ENCODE peak calls at places on chromosomes 13 and 19, in five cellular contexts. One of them, this sample, is unnamed.

GRCh38 chr19:48415395-48415794 is 21.9 kb downstream of the GRIN2D start:
- DNase-seq in A549: no peak
- DNase-seq in heart left ventricle: peak
- DNase-seq in IMR-90: peak
- DNase-seq in gastrocnemius medialis: peak
- DNase-seq in this sample: peak

GRCh38 chr19:17719730-17720486 is 628 bp downstream of the MAP1S start:
- DNase-seq in heart left ventricle: peak
- DNase-seq in A549: no peak
- DNase-seq in IMR-90: no peak
- DNase-seq in gastrocnemius medialis: no peak
- DNase-seq in this sample: peak

GRCh38 chr13:112252744-112253590 is 123.2 kb upstream of the SPACA7 start:
- DNase-seq in gastrocnemius medialis: no peak
- DNase-seq in IMR-90: no peak
- DNase-seq in heart left ventricle: no peak
- DNase-seq in A549: no peak
- DNase-seq in this sample: no peak

GRCh38 chr13:92074658-92075057 is 676.2 kb downstream of the GPC5 start:
- DNase-seq in IMR-90: no peak
- DNase-seq in heart left ventricle: no peak
- DNase-seq in A549: no peak
- DNase-seq in gastrocnemius medialis: no peak
- DNase-seq in this sample: peak

GRCh38 chr13:88014527-88014926 is 343.4 kb downstream of the SLITRK5 start:
- DNase-seq in gastrocnemius medialis: no peak
- DNase-seq in IMR-90: no peak
- DNase-seq in heart left ventricle: no peak
- DNase-seq in A549: no peak
- DNase-seq in this sample: no peak

GRCh38 chr19:46977548-46977947 is 42.1 kb upstream of the NPAS1 start:
- DNase-seq in gastrocnemius medialis: no peak
- DNase-seq in heart left ventricle: no peak
- DNase-seq in A549: no peak
- DNase-seq in IMR-90: no peak
- DNase-seq in this sample: no peak

GRCh38 chr19:18051887-18052286 is 34.8 kb downstream of the IL12RB1 start:
- DNase-seq in gastrocnemius medialis: peak
- DNase-seq in A549: no peak
- DNase-seq in IMR-90: no peak
- DNase-seq in heart left ventricle: peak
- DNase-seq in this sample: no peak

GRCh38 chr13:69903081-69903480 is 204.5 kb upstream of the ATXN8OS start:
- DNase-seq in gastrocnemius medialis: no peak
- DNase-seq in IMR-90: no peak
- DNase-seq in heart left ventricle: no peak
- DNase-seq in A549: no peak
- DNase-seq in this sample: no peak

GRCh38 chr13:89932902-89933301 is 1414.6 kb upstream of the MIR17HG start:
- DNase-seq in heart left ventricle: no peak
- DNase-seq in IMR-90: no peak
- DNase-seq in A549: no peak
- DNase-seq in gastrocnemius medialis: no peak
- DNase-seq in this sample: no peak

GRCh38 chr13:76019421-76020044 is 383.4 kb downstream of the LMO7 start:
- DNase-seq in A549: no peak
- DNase-seq in gastrocnemius medialis: no peak
- DNase-seq in IMR-90: no peak
- DNase-seq in heart left ventricle: peak
- DNase-seq in this sample: peak

GRCh38 chr13:114119196-114119595 is 13.2 kb downstream of the RASA3 start:
- DNase-seq in gastrocnemius medialis: no peak
- DNase-seq in IMR-90: peak
- DNase-seq in A549: peak
- DNase-seq in heart left ventricle: no peak
- DNase-seq in this sample: no peak

GRCh38 chr19:40410030-40410389 is 3.2 kb downstream of the PRX start:
- DNase-seq in IMR-90: no peak
- DNase-seq in heart left ventricle: no peak
- DNase-seq in A549: no peak
- DNase-seq in gastrocnemius medialis: no peak
- DNase-seq in this sample: no peak

GRCh38 chr13:28611654-28612131 is 47.2 kb upstream of the POMP start:
- DNase-seq in A549: no peak
- DNase-seq in gastrocnemius medialis: no peak
- DNase-seq in IMR-90: peak
- DNase-seq in heart left ventricle: no peak
- DNase-seq in this sample: no peak

GRCh38 chr19:50719566-50719965 is at the start of gene SHANK1:
- DNase-seq in gastrocnemius medialis: no peak
- DNase-seq in A549: no peak
- DNase-seq in heart left ventricle: no peak
- DNase-seq in IMR-90: peak
- DNase-seq in this sample: no peak

GRCh38 chr13:50910483-50910805 is 853 bp downstream of the RNASEH2B start:
- DNase-seq in IMR-90: peak
- DNase-seq in heart left ventricle: no peak
- DNase-seq in A549: peak
- DNase-seq in gastrocnemius medialis: no peak
- DNase-seq in this sample: peak

GRCh38 chr19:33634361-33635091 is 12.8 kb downstream of the CHST8 start:
- DNase-seq in IMR-90: no peak
- DNase-seq in heart left ventricle: no peak
- DNase-seq in A549: no peak
- DNase-seq in gastrocnemius medialis: no peak
- DNase-seq in this sample: no peak

GRCh38 chr13:32427852-32428580 is at the start of gene N4BP2L1:
- DNase-seq in IMR-90: no peak
- DNase-seq in heart left ventricle: peak
- DNase-seq in gastrocnemius medialis: peak
- DNase-seq in A549: peak
- DNase-seq in this sample: peak
- TF ChIP-seq POLR2A in IMR-90: no peak
- TF ChIP-seq POLR2A in heart left ventricle: no peak
- TF ChIP-seq POLR2A in gastrocnemius medialis: peak
- TF ChIP-seq POLR2A in A549: no peak
- TF ChIP-seq POLR2A in this sample: peak

GRCh38 chr19:44280916-44281315 is 21.2 kb downstream of the ZNF233 start:
- DNase-seq in heart left ventricle: no peak
- DNase-seq in gastrocnemius medialis: no peak
- DNase-seq in IMR-90: no peak
- DNase-seq in A549: no peak
- DNase-seq in this sample: no peak
- TF ChIP-seq POLR2A in heart left ventricle: no peak
- TF ChIP-seq POLR2A in gastrocnemius medialis: no peak
- TF ChIP-seq POLR2A in IMR-90: no peak
- TF ChIP-seq POLR2A in A549: no peak
- TF ChIP-seq POLR2A in this sample: no peak

GRCh38 chr19:28168557-28168956 is 1044.4 kb downstream of the UQCRFS1 start:
- DNase-seq in gastrocnemius medialis: no peak
- DNase-seq in IMR-90: no peak
- DNase-seq in A549: no peak
- DNase-seq in heart left ventricle: no peak
- DNase-seq in this sample: no peak
- TF ChIP-seq POLR2A in gastrocnemius medialis: no peak
- TF ChIP-seq POLR2A in IMR-90: no peak
- TF ChIP-seq POLR2A in A549: no peak
- TF ChIP-seq POLR2A in heart left ventricle: no peak
- TF ChIP-seq POLR2A in this sample: no peak

DNA sequence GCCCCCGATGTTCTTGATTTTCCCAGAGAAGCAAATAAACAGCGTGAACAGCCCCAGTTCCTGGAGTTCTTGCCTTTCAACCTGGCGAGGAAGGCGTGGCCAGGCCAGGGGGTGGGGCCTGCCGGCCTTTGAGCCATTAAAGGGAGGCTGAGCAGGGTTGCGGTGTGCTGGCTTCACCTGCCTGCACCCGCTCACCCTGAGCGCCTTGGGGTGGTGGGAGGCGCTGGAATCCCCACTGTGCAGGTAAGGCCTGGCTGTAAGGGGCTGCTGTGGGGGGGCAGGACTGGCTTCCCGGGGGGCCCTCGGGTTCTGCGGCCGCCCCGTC is 2.7 kb upstream of the MISP start:
- DNase-seq in A549: no peak
- DNase-seq in IMR-90: no peak
- DNase-seq in gastrocnemius medialis: no peak
- DNase-seq in heart left ventricle: no peak
- DNase-seq in this sample: no peak
- TF ChIP-seq POLR2A in A549: no peak
- TF ChIP-seq POLR2A in IMR-90: no peak
- TF ChIP-seq POLR2A in gastrocnemius medialis: no peak
- TF ChIP-seq POLR2A in heart left ventricle: no peak
- TF ChIP-seq POLR2A in this sample: no peak

GRCh38 chr19:8161135-8161646 is 11.8 kb upstream of the FBN3 start:
- DNase-seq in A549: no peak
- DNase-seq in gastrocnemius medialis: no peak
- DNase-seq in IMR-90: no peak
- DNase-seq in heart left ventricle: no peak
- DNase-seq in this sample: peak
- TF ChIP-seq POLR2A in A549: no peak
- TF ChIP-seq POLR2A in gastrocnemius medialis: no peak
- TF ChIP-seq POLR2A in IMR-90: no peak
- TF ChIP-seq POLR2A in heart left ventricle: no peak
- TF ChIP-seq POLR2A in this sample: no peak

DNA sequence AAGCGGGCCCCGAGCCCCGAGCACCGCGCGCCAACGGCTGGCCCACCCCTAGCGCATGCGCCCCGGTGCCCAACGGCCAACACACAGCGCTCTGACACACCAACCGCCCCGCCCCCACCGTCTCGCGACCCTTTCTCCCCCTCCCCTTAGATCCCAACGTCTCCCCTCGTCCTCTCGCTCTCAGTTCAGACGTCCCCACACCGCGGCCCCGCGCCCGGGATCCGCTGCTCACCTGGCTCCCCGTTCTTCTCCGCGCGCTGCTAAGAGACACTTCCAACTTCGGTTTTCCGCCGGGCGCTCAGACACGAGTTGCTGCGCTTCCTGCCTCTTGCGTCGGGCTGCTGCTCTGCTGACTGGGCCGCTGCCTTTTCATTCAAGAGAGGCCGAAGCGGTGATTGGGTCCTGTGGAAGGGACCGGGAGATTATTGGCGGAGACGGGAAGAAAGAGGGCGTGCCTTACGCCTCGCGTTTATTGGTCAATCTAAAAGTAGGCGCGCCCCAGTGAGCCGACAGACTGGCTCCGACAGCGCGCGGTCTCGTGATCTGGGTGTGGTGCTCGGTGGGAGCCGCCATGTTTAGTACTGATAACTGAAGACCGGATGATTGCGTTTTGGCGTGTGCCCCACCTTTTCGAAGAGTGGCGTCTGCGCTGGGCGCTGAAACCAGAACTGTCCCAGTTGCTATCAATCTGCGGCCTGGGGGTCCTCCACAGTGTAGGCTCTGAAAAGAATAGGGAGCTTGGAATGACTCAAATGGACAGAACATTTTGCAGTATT is at the start of gene DDX39A:
- DNase-seq in heart left ventricle: peak
- DNase-seq in IMR-90: peak
- DNase-seq in A549: peak
- DNase-seq in gastrocnemius medialis: peak
- DNase-seq in this sample: peak
- TF ChIP-seq POLR2A in heart left ventricle: no peak
- TF ChIP-seq POLR2A in IMR-90: peak
- TF ChIP-seq POLR2A in A549: no peak
- TF ChIP-seq POLR2A in gastrocnemius medialis: peak
- TF ChIP-seq POLR2A in this sample: peak